ENCODE peak calls at places on chromosomes 11 and 22, in ten cellular contexts. A, T, M, K, O, W, D, Z, J and R are unnamed samples.

GRCh38 chr22:22576244-22576988 is 17.4 kb upstream of the PRAME start:
- DNase-seq in A (peak; percentile 25), T (no peak), M (peak; percentile 68), K (peak; percentile 41), O (peak; percentile 39), W (peak; percentile 55), D (peak; percentile 79), Z (peak; percentile 27), J (peak; percentile 79), R (peak; percentile 40)

GRCh38 chr11:2929511-2929879 is 275 bp upstream of the PHLDA2 start:
- DNase-seq in A (peak; percentile 91), T (no peak), M (peak; percentile 76), K (peak; percentile 81), O (peak; percentile 82), W (peak; percentile 66), D (peak; percentile 69), Z (no peak), J (no peak), R (no peak)

GRCh38 chr11:32309541-32310217 is 125.7 kb downstream of the WT1 start:
- DNase-seq in A (peak; percentile 20), T (no peak), M (no peak), K (no peak), O (no peak), W (no peak), D (no peak), Z (no peak), J (no peak), R (no peak)

GRCh38 chr11:41954034-41954433 is 494.6 kb upstream of the LRRC4C start:
- DNase-seq in A (peak; percentile 2), T (no peak), M (peak; percentile 19), K (no peak), O (no peak), W (no peak), D (no peak), Z (no peak), J (no peak), R (no peak)

GRCh38 chr22:45402466-45402865 is 10.9 kb downstream of the SMC1B start:
- DNase-seq in A (no peak), T (no peak), M (no peak), K (no peak), O (no peak), W (no peak), D (no peak), Z (no peak), J (no peak), R (no peak)

GRCh38 chr22:50019316-50019715 is 6.8 kb upstream of the IL17REL start:
- DNase-seq in A (no peak), T (no peak), M (no peak), K (no peak), O (no peak), W (peak; percentile 34), D (no peak), Z (no peak), J (no peak), R (no peak)

GRCh38 chr11:19499999-19500398 is 212.6 kb upstream of the NAV2 start:
- DNase-seq in A (no peak), T (no peak), M (peak; percentile 46), K (no peak), O (no peak), W (no peak), D (no peak), Z (no peak), J (no peak), R (no peak)

GRCh38 chr11:44899959-44900358 is 50.7 kb downstream of the TP53I11 start:
- DNase-seq in A (peak; percentile 71), T (peak; percentile 13), M (peak; percentile 73), K (peak; percentile 43), O (peak; percentile 44), W (peak; percentile 54), D (peak; percentile 63), Z (no peak), J (peak; percentile 83), R (peak; percentile 91)

GRCh38 chr11:83284501-83285051 is 1.6 kb downstream of the CCDC90B start:
- DNase-seq in A (no peak), T (no peak), M (no peak), K (peak; percentile 7), O (no peak), W (no peak), D (no peak), Z (no peak), J (no peak), R (peak; percentile 30)

GRCh38 chr11:95688015-95688414 is 101.6 kb downstream of the FAM76B start:
- DNase-seq in A (no peak), T (no peak), M (no peak), K (no peak), O (no peak), W (no peak), D (no peak), Z (no peak), J (no peak), R (no peak)

GRCh38 chr22:36236338-36237319 is 2.7 kb downstream of the APOL2 start:
- DNase-seq in A (no peak), T (no peak), M (no peak), K (no peak), O (no peak), W (no peak), D (no peak), Z (no peak), J (peak; percentile 16), R (no peak)

GRCh38 chr11:22177186-22177585 is 15.7 kb upstream of the ANO5 start:
- DNase-seq in A (no peak), T (no peak), M (no peak), K (peak; percentile 3), O (no peak), W (no peak), D (no peak), Z (no peak), J (no peak), R (peak; percentile 13)

GRCh38 chr11:12329797-12330196 is 47.6 kb upstream of the PARVA start:
- DNase-seq in A (no peak), T (no peak), M (no peak), K (no peak), O (no peak), W (no peak), D (no peak), Z (no peak), J (no peak), R (no peak)

GRCh38 chr11:110529043-110529442 is 99.3 kb downstream of the FDX1 start:
- DNase-seq in A (no peak), T (no peak), M (peak; percentile 28), K (peak; percentile 27), O (no peak), W (peak; percentile 12), D (no peak), Z (no peak), J (no peak), R (peak; percentile 42)

GRCh38 chr11:95884364-95884763 is 39.5 kb downstream of the MTMR2 start:
- DNase-seq in A (peak; percentile 10), T (peak; percentile 1), M (peak; percentile 54), K (peak; percentile 18), O (no peak), W (no peak), D (no peak), Z (no peak), J (no peak), R (no peak)

GRCh38 chr11:83042966-83043711 is 28.6 kb downstream of the RAB30 start:
- DNase-seq in A (no peak), T (no peak), M (peak; percentile 38), K (no peak), O (no peak), W (no peak), D (no peak), Z (no peak), J (no peak), R (no peak)

GRCh38 chr11:61472868-61473267 is 35.7 kb upstream of the LRRC10B start:
- DNase-seq in A (no peak), T (no peak), M (peak; percentile 81), K (no peak), O (no peak), W (no peak), D (no peak), Z (no peak), J (no peak), R (no peak)

GRCh38 chr11:116832350-116833290 is 2.9 kb downstream of the APOC3 start:
- DNase-seq in A (no peak), T (no peak), M (no peak), K (no peak), O (no peak), W (no peak), D (no peak), Z (no peak), J (no peak), R (no peak)

GRCh38 chr11:2927851-2928604 is 1.2 kb downstream of the PHLDA2 start:
- DNase-seq in A (no peak), T (no peak), M (peak; percentile 38), K (peak; percentile 64), O (peak; percentile 84), W (no peak), D (peak; percentile 54), Z (no peak), J (no peak), R (no peak)

GRCh38 chr11:31560842-31561476 is 51.4 kb downstream of the ELP4 start:
- DNase-seq in A (no peak), T (no peak), M (no peak), K (no peak), O (no peak), W (no peak), D (no peak), Z (no peak), J (no peak), R (no peak)

GRCh38 chr11:28759311-28759710 is 651.1 kb downstream of the METTL15 start:
- DNase-seq in A (peak; percentile 41), T (no peak), M (peak; percentile 76), K (no peak), O (no peak), W (no peak), D (no peak), Z (no peak), J (no peak), R (no peak)

GRCh38 chr11:33997473-33998347 is 53.8 kb upstream of the CAPRIN1 start:
- DNase-seq in A (no peak), T (no peak), M (peak; percentile 19), K (no peak), O (peak; percentile 16), W (no peak), D (peak; percentile 33), Z (no peak), J (no peak), R (no peak)

GRCh38 chr11:31815743-31816466 is 4.8 kb upstream of the PAX6 start:
- DNase-seq in A (no peak), T (no peak), M (no peak), K (no peak), O (no peak), W (peak; percentile 19), D (peak; percentile 41), Z (no peak), J (no peak), R (no peak)

GRCh38 chr11:96215094-96215782 is 127.8 kb downstream of the MAML2 start:
- DNase-seq in A (no peak), T (no peak), M (peak; percentile 54), K (no peak), O (no peak), W (peak; percentile 51), D (no peak), Z (peak; percentile 81), J (no peak), R (peak; percentile 92)

GRCh38 chr11:76799061-76799804 is 16.1 kb downstream of the TSKU start:
- DNase-seq in A (peak; percentile 85), T (no peak), M (peak; percentile 90), K (peak; percentile 35), O (peak; percentile 79), W (peak; percentile 79), D (peak; percentile 97), Z (peak; percentile 61), J (peak; percentile 90), R (peak; percentile 77)

GRCh38 chr11:107263865-107264563 is 193.6 kb downstream of the CWF19L2 start:
- DNase-seq in A (no peak), T (no peak), M (no peak), K (no peak), O (no peak), W (no peak), D (no peak), Z (no peak), J (no peak), R (no peak)

GRCh38 chr22:23064381-23065068 is 5.8 kb upstream of the GNAZ start:
- DNase-seq in A (no peak), T (no peak), M (no peak), K (no peak), O (no peak), W (no peak), D (peak; percentile 3), Z (no peak), J (peak; percentile 15), R (no peak)

GRCh38 chr11:126719740-126720139 is 280.8 kb downstream of the KIRREL3 start:
- DNase-seq in A (no peak), T (no peak), M (no peak), K (no peak), O (no peak), W (no peak), D (no peak), Z (no peak), J (no peak), R (no peak)